ENCODE peak calls at places on chromosomes 4 and X, in seven cellular contexts. J is GM13977, D is EH, O is small intestine, M is glutamatergic neuron, F is fibroblast of villous mesenchyme, S is cardiac muscle cell. W is an unnamed sample.

GRCh38 chr4:98474408-98474844 is 184.0 kb downstream of the TSPAN5 start:
- DNase-seq in J (no peak), D (peak; percentile 83), O (no peak), M (no peak), F (peak; percentile 69), S (peak; percentile 74), W (no peak)

GRCh38 chr4:184363258-184363657 is 111.1 kb downstream of the IRF2 start:
- DNase-seq in J (no peak), D (no peak), O (no peak), M (no peak), F (no peak), S (no peak), W (no peak)

GRCh38 chr4:93147524-93148212 is 680.9 kb upstream of the ATOH1 start:
- DNase-seq in J (no peak), D (no peak), O (no peak), M (no peak), F (no peak), S (no peak), W (no peak)

GRCh38 chrX:23901065-23901464 is 6.7 kb downstream of the APOO start:
- DNase-seq in J (no peak), D (peak; percentile 70), O (peak; percentile 41), M (no peak), F (peak; percentile 81), S (peak; percentile 68), W (no peak)

GRCh38 chr4:116638592-116638991 is 446.8 kb downstream of the TRAM1L1 start:
- DNase-seq in J (no peak), D (no peak), O (no peak), M (no peak), F (no peak), S (no peak), W (no peak)

GRCh38 chr4:38132140-38132673 is 172.0 kb downstream of the PTTG2 start:
- DNase-seq in J (peak; percentile 76), D (peak; percentile 95), O (peak; percentile 76), M (no peak), F (peak; percentile 100), S (peak; percentile 98), W (no peak)

GRCh38 chrX:79270401-79270800 is 96.7 kb downstream of the ITM2A start:
- DNase-seq in J (peak; percentile 26), D (no peak), O (peak; percentile 34), M (peak; percentile 38), F (no peak), S (peak; percentile 74), W (peak; percentile 8)

GRCh38 chr4:57078685-57079521 is 31.3 kb downstream of the IGFBP7 start:
- DNase-seq in J (no peak), D (peak; percentile 50), O (no peak), M (no peak), F (no peak), S (no peak), W (no peak)

GRCh38 chr4:75849459-75849858 is 52.8 kb downstream of the PPEF2 start:
- DNase-seq in J (no peak), D (no peak), O (no peak), M (no peak), F (no peak), S (peak; percentile 59), W (no peak)

GRCh38 chr4:95754667-95755066 is 85.2 kb upstream of the PDHA2 start:
- DNase-seq in J (no peak), D (no peak), O (no peak), M (no peak), F (no peak), S (no peak), W (no peak)

GRCh38 chr4:146643812-146644401 is 5.2 kb downstream of the POU4F2 start:
- DNase-seq in J (peak; percentile 59), D (peak; percentile 39), O (peak; percentile 3), M (no peak), F (peak; percentile 38), S (peak; percentile 49), W (no peak)

GRCh38 chr4:89800527-89801103 is 36.3 kb downstream of the SNCA start:
- DNase-seq in J (no peak), D (peak; percentile 15), O (no peak), M (no peak), F (no peak), S (peak; percentile 62), W (no peak)

GRCh38 chrX:153794897-153795816 is 689 bp downstream of the SSR4 start:
- DNase-seq in J (no peak), D (peak; percentile 32), O (no peak), M (peak; percentile 31), F (peak; percentile 20), S (peak; percentile 13), W (no peak)

GRCh38 chr4:3300198-3300671 is 7.4 kb downstream of the RGS12 start:
- DNase-seq in J (no peak), D (no peak), O (no peak), M (no peak), F (no peak), S (no peak), W (no peak)

GRCh38 chr4:150782311-150782710 is 200.4 kb downstream of the MAB21L2 start:
- DNase-seq in J (no peak), D (peak; percentile 57), O (no peak), M (no peak), F (peak; percentile 22), S (peak; percentile 44), W (no peak)

GRCh38 chr4:1191621-1192020 is 19.2 kb upstream of the SPON2 start:
- DNase-seq in J (no peak), D (no peak), O (no peak), M (no peak), F (no peak), S (no peak), W (no peak)

GRCh38 chr4:52852041-52852440 is 10.1 kb upstream of the RASL11B start:
- DNase-seq in J (no peak), D (peak; percentile 47), O (no peak), M (no peak), F (no peak), S (no peak), W (no peak)

GRCh38 chrX:72394518-72395163 is 88.9 kb upstream of the CITED1 start:
- DNase-seq in J (no peak), D (peak; percentile 44), O (no peak), M (no peak), F (peak; percentile 45), S (peak; percentile 67), W (no peak)

GRCh38 chr4:101356928-101357327 is 9.6 kb upstream of the PPP3CA start:
- DNase-seq in J (no peak), D (peak; percentile 93), O (peak; percentile 34), M (no peak), F (peak; percentile 86), S (peak; percentile 87), W (no peak)

GRCh38 chrX:110116581-110116980 is 113.7 kb downstream of the TMEM164 start:
- DNase-seq in J (no peak), D (no peak), O (peak; percentile 32), M (no peak), F (no peak), S (no peak), W (no peak)

W was measured in germinal center.